ENCODE peak calls at places on chromosomes 11 and 22, in eight cellular contexts. One of them, this sample, is unnamed.

GRCh38 chr22:39084666-39085065 is 7.6 kb downstream of the APOBEC3G start:
- DNase-seq in IMR-90: no peak
- DNase-seq in GM10248: no peak
- DNase-seq in HCEC 1CT: no peak
- DNase-seq in GM19239: no peak
- DNase-seq in NCI-H1417: no peak
- DNase-seq in mucosa of gallbladder: no peak
- DNase-seq in midbrain: no peak
- DNase-seq in this sample: no peak

GRCh38 chr11:43576834-43577521 is 103.6 kb upstream of the HSD17B12 start:
- DNase-seq in GM19239: no peak
- DNase-seq in GM10248: peak
- DNase-seq in HCEC 1CT: peak
- DNase-seq in NCI-H1417: peak
- DNase-seq in IMR-90: peak
- DNase-seq in midbrain: no peak
- DNase-seq in mucosa of gallbladder: peak
- DNase-seq in this sample: peak

GRCh38 chr11:122910775-122911174 is 28.2 kb downstream of the JHY start:
- DNase-seq in NCI-H1417: no peak
- DNase-seq in GM10248: no peak
- DNase-seq in HCEC 1CT: peak
- DNase-seq in mucosa of gallbladder: no peak
- DNase-seq in midbrain: no peak
- DNase-seq in GM19239: no peak
- DNase-seq in IMR-90: peak
- DNase-seq in this sample: no peak

GRCh38 chr22:36332623-36333331 is 55.0 kb downstream of the MYH9 start:
- DNase-seq in IMR-90: peak
- DNase-seq in HCEC 1CT: peak
- DNase-seq in GM10248: peak
- DNase-seq in NCI-H1417: no peak
- DNase-seq in mucosa of gallbladder: no peak
- DNase-seq in GM19239: peak
- DNase-seq in midbrain: no peak
- DNase-seq in this sample: peak

GRCh38 chr11:8332196-8332595 is 68.5 kb upstream of the LMO1 start:
- DNase-seq in NCI-H1417: no peak
- DNase-seq in HCEC 1CT: no peak
- DNase-seq in mucosa of gallbladder: no peak
- DNase-seq in IMR-90: no peak
- DNase-seq in midbrain: no peak
- DNase-seq in GM10248: peak
- DNase-seq in GM19239: no peak
- DNase-seq in this sample: no peak

GRCh38 chr11:3626250-3626960 is 15.4 kb downstream of the ART5 start:
- DNase-seq in HCEC 1CT: no peak
- DNase-seq in IMR-90: no peak
- DNase-seq in mucosa of gallbladder: peak
- DNase-seq in NCI-H1417: no peak
- DNase-seq in GM10248: no peak
- DNase-seq in GM19239: no peak
- DNase-seq in midbrain: peak
- DNase-seq in this sample: no peak

GRCh38 chr22:47561766-47562165 is 799.3 kb downstream of the TBC1D22A start:
- DNase-seq in IMR-90: no peak
- DNase-seq in GM10248: no peak
- DNase-seq in mucosa of gallbladder: no peak
- DNase-seq in GM19239: no peak
- DNase-seq in midbrain: no peak
- DNase-seq in NCI-H1417: no peak
- DNase-seq in HCEC 1CT: no peak
- DNase-seq in this sample: no peak

GRCh38 chr22:30159561-30160353 is 79.5 kb downstream of the HORMAD2 start:
- DNase-seq in mucosa of gallbladder: peak
- DNase-seq in IMR-90: peak
- DNase-seq in midbrain: no peak
- DNase-seq in HCEC 1CT: peak
- DNase-seq in GM19239: no peak
- DNase-seq in GM10248: no peak
- DNase-seq in NCI-H1417: no peak
- DNase-seq in this sample: no peak

GRCh38 chr11:116413861-116414260 is 358.9 kb downstream of the BUD13 start:
- DNase-seq in NCI-H1417: peak
- DNase-seq in IMR-90: no peak
- DNase-seq in GM10248: no peak
- DNase-seq in midbrain: no peak
- DNase-seq in GM19239: no peak
- DNase-seq in mucosa of gallbladder: no peak
- DNase-seq in HCEC 1CT: no peak
- DNase-seq in this sample: no peak

GRCh38 chr22:39473856-39474255 is 17.0 kb downstream of the MGAT3 start:
- DNase-seq in IMR-90: no peak
- DNase-seq in GM19239: no peak
- DNase-seq in GM10248: no peak
- DNase-seq in mucosa of gallbladder: no peak
- DNase-seq in midbrain: no peak
- DNase-seq in HCEC 1CT: no peak
- DNase-seq in NCI-H1417: no peak
- DNase-seq in this sample: no peak

GRCh38 chr22:44664149-44664548 is 37.9 kb upstream of the PRR5 start:
- DNase-seq in GM10248: no peak
- DNase-seq in NCI-H1417: no peak
- DNase-seq in midbrain: peak
- DNase-seq in HCEC 1CT: no peak
- DNase-seq in mucosa of gallbladder: peak
- DNase-seq in IMR-90: peak
- DNase-seq in GM19239: peak
- DNase-seq in this sample: peak

GRCh38 chr11:79312591-79313267 is 128.1 kb downstream of the TENM4 start:
- DNase-seq in NCI-H1417: peak
- DNase-seq in IMR-90: peak
- DNase-seq in mucosa of gallbladder: no peak
- DNase-seq in GM19239: no peak
- DNase-seq in GM10248: no peak
- DNase-seq in HCEC 1CT: no peak
- DNase-seq in midbrain: peak
- DNase-seq in this sample: no peak

GRCh38 chr22:20080445-20080775 is 369 bp downstream of the DGCR8 start:
- DNase-seq in HCEC 1CT: peak
- DNase-seq in GM19239: peak
- DNase-seq in IMR-90: peak
- DNase-seq in mucosa of gallbladder: no peak
- DNase-seq in GM10248: peak
- DNase-seq in NCI-H1417: peak
- DNase-seq in midbrain: no peak
- DNase-seq in this sample: peak

GRCh38 chr11:83713701-83714100 is 427.5 kb upstream of the CCDC90B start:
- DNase-seq in midbrain: no peak
- DNase-seq in GM19239: no peak
- DNase-seq in GM10248: no peak
- DNase-seq in mucosa of gallbladder: no peak
- DNase-seq in IMR-90: peak
- DNase-seq in NCI-H1417: no peak
- DNase-seq in HCEC 1CT: no peak
- DNase-seq in this sample: no peak

GRCh38 chr11:15852179-15852578 is 504.2 kb downstream of the SOX6 start:
- DNase-seq in NCI-H1417: no peak
- DNase-seq in mucosa of gallbladder: no peak
- DNase-seq in HCEC 1CT: no peak
- DNase-seq in GM10248: no peak
- DNase-seq in IMR-90: peak
- DNase-seq in GM19239: no peak
- DNase-seq in midbrain: no peak
- DNase-seq in this sample: no peak

GRCh38 chr11:2882681-2883110 is 2.9 kb downstream of the CDKN1C start:
- DNase-seq in NCI-H1417: no peak
- DNase-seq in mucosa of gallbladder: no peak
- DNase-seq in HCEC 1CT: no peak
- DNase-seq in IMR-90: no peak
- DNase-seq in GM19239: no peak
- DNase-seq in midbrain: no peak
- DNase-seq in GM10248: no peak
- DNase-seq in this sample: no peak

GRCh38 chr22:46308283-46308988 is 11.8 kb downstream of the GTSE1 start:
- DNase-seq in midbrain: no peak
- DNase-seq in NCI-H1417: no peak
- DNase-seq in GM10248: no peak
- DNase-seq in IMR-90: no peak
- DNase-seq in GM19239: no peak
- DNase-seq in mucosa of gallbladder: no peak
- DNase-seq in HCEC 1CT: no peak
- DNase-seq in this sample: no peak

GRCh38 chr11:8168485-8169257 is at the start of gene RIC3:
- DNase-seq in IMR-90: no peak
- DNase-seq in mucosa of gallbladder: peak
- DNase-seq in GM10248: peak
- DNase-seq in HCEC 1CT: no peak
- DNase-seq in NCI-H1417: peak
- DNase-seq in GM19239: no peak
- DNase-seq in midbrain: peak
- DNase-seq in this sample: peak

GRCh38 chr11:106594751-106595351 is 423.4 kb downstream of the GUCY1A2 start:
- DNase-seq in GM10248: no peak
- DNase-seq in HCEC 1CT: no peak
- DNase-seq in midbrain: no peak
- DNase-seq in mucosa of gallbladder: no peak
- DNase-seq in NCI-H1417: peak
- DNase-seq in GM19239: no peak
- DNase-seq in IMR-90: peak
- DNase-seq in this sample: no peak

GRCh38 chr11:81869337-81870065 is 864.2 kb downstream of the FAM181B start:
- DNase-seq in IMR-90: no peak
- DNase-seq in mucosa of gallbladder: peak
- DNase-seq in GM19239: peak
- DNase-seq in HCEC 1CT: no peak
- DNase-seq in GM10248: peak
- DNase-seq in NCI-H1417: no peak
- DNase-seq in midbrain: no peak
- DNase-seq in this sample: peak

GRCh38 chr11:117424781-117425180 is 97.1 kb downstream of the CEP164 start:
- DNase-seq in NCI-H1417: no peak
- DNase-seq in GM10248: no peak
- DNase-seq in HCEC 1CT: no peak
- DNase-seq in mucosa of gallbladder: no peak
- DNase-seq in GM19239: no peak
- DNase-seq in IMR-90: no peak
- DNase-seq in midbrain: no peak
- DNase-seq in this sample: no peak

GRCh38 chr22:50734986-50735738 is 2.8 kb upstream of the ACR start:
- DNase-seq in midbrain: no peak
- DNase-seq in NCI-H1417: no peak
- DNase-seq in GM10248: no peak
- DNase-seq in IMR-90: no peak
- DNase-seq in HCEC 1CT: no peak
- DNase-seq in GM19239: no peak
- DNase-seq in mucosa of gallbladder: no peak
- DNase-seq in this sample: no peak

GRCh38 chr11:27722945-27723344 is 22.7 kb upstream of the BDNF start:
- DNase-seq in NCI-H1417: no peak
- DNase-seq in IMR-90: no peak
- DNase-seq in midbrain: no peak
- DNase-seq in GM19239: no peak
- DNase-seq in HCEC 1CT: no peak
- DNase-seq in mucosa of gallbladder: no peak
- DNase-seq in GM10248: peak
- DNase-seq in this sample: no peak

GRCh38 chr22:38104084-38104483 is 6.4 kb downstream of the BAIAP2L2 start:
- DNase-seq in mucosa of gallbladder: no peak
- DNase-seq in midbrain: no peak
- DNase-seq in HCEC 1CT: no peak
- DNase-seq in GM10248: no peak
- DNase-seq in GM19239: no peak
- DNase-seq in NCI-H1417: peak
- DNase-seq in IMR-90: peak
- DNase-seq in this sample: peak

GRCh38 chr11:65891180-65892136 is 985 bp downstream of the CCDC85B start:
- DNase-seq in GM10248: no peak
- DNase-seq in midbrain: no peak
- DNase-seq in HCEC 1CT: peak
- DNase-seq in mucosa of gallbladder: no peak
- DNase-seq in GM19239: no peak
- DNase-seq in IMR-90: no peak
- DNase-seq in NCI-H1417: no peak
- DNase-seq in this sample: no peak

GRCh38 chr11:118050208-118050891 is 26.5 kb upstream of the TMPRSS4 start:
- DNase-seq in GM10248: no peak
- DNase-seq in GM19239: no peak
- DNase-seq in IMR-90: no peak
- DNase-seq in midbrain: no peak
- DNase-seq in NCI-H1417: no peak
- DNase-seq in mucosa of gallbladder: no peak
- DNase-seq in HCEC 1CT: no peak
- DNase-seq in this sample: no peak

GRCh38 chr11:3837793-3838192 is 3.0 kb downstream of the RHOG start:
- DNase-seq in NCI-H1417: no peak
- DNase-seq in HCEC 1CT: peak
- DNase-seq in GM10248: peak
- DNase-seq in mucosa of gallbladder: peak
- DNase-seq in midbrain: peak
- DNase-seq in GM19239: no peak
- DNase-seq in IMR-90: no peak
- DNase-seq in this sample: peak

GRCh38 chr11:30710216-30710615 is 124.1 kb upstream of the MPPED2 start:
- DNase-seq in GM10248: no peak
- DNase-seq in GM19239: no peak
- DNase-seq in mucosa of gallbladder: no peak
- DNase-seq in NCI-H1417: no peak
- DNase-seq in IMR-90: no peak
- DNase-seq in HCEC 1CT: no peak
- DNase-seq in midbrain: no peak
- DNase-seq in this sample: no peak

GRCh38 chr11:70788247-70789022 is 390.1 kb downstream of the CTTN start:
- DNase-seq in IMR-90: peak
- DNase-seq in GM19239: no peak
- DNase-seq in HCEC 1CT: peak
- DNase-seq in mucosa of gallbladder: no peak
- DNase-seq in NCI-H1417: no peak
- DNase-seq in midbrain: no peak
- DNase-seq in GM10248: no peak
- DNase-seq in this sample: no peak

GRCh38 chr22:29457730-29458129 is 19.3 kb downstream of the RFPL1 start:
- DNase-seq in NCI-H1417: peak
- DNase-seq in GM19239: peak
- DNase-seq in GM10248: peak
- DNase-seq in IMR-90: peak
- DNase-seq in mucosa of gallbladder: no peak
- DNase-seq in midbrain: no peak
- DNase-seq in HCEC 1CT: peak
- DNase-seq in this sample: peak

GRCh38 chr11:36091256-36091811 is 147.5 kb downstream of the LDLRAD3 start:
- DNase-seq in NCI-H1417: no peak
- DNase-seq in IMR-90: peak
- DNase-seq in midbrain: no peak
- DNase-seq in mucosa of gallbladder: no peak
- DNase-seq in GM10248: no peak
- DNase-seq in HCEC 1CT: peak
- DNase-seq in GM19239: no peak
- DNase-seq in this sample: no peak

GRCh38 chr22:32806296-32806695 is 4.8 kb downstream of the TIMP3 start:
- DNase-seq in HCEC 1CT: no peak
- DNase-seq in NCI-H1417: no peak
- DNase-seq in GM10248: no peak
- DNase-seq in IMR-90: no peak
- DNase-seq in GM19239: no peak
- DNase-seq in midbrain: no peak
- DNase-seq in mucosa of gallbladder: no peak
- DNase-seq in this sample: no peak

GRCh38 chr11:69459848-69460539 is 21.5 kb upstream of the LINC01488 start:
- DNase-seq in midbrain: no peak
- DNase-seq in GM10248: no peak
- DNase-seq in NCI-H1417: no peak
- DNase-seq in IMR-90: no peak
- DNase-seq in mucosa of gallbladder: no peak
- DNase-seq in GM19239: no peak
- DNase-seq in HCEC 1CT: no peak
- DNase-seq in this sample: no peak

GRCh38 chr11:82854242-82854641 is 46.0 kb downstream of the PRCP start:
- DNase-seq in GM10248: no peak
- DNase-seq in IMR-90: peak
- DNase-seq in NCI-H1417: no peak
- DNase-seq in midbrain: no peak
- DNase-seq in GM19239: no peak
- DNase-seq in mucosa of gallbladder: no peak
- DNase-seq in HCEC 1CT: peak
- DNase-seq in this sample: no peak

This sample was measured in GM20000.